ENCODE peak calls at places on chromosomes 3 and 15, in seven cellular contexts. One of them, this sample, is unnamed.

GRCh38 chr15:39704684-39705083 is 78.0 kb downstream of the FSIP1 start:
- DNase-seq in pulmonary artery endothelial cell: no peak
- DNase-seq in progenitor cell of endocrine pancreas: no peak
- DNase-seq in AG09309: peak; percentile 62
- DNase-seq in Right ventricle myocardium superior: no peak
- DNase-seq in effector CD4-positive, alpha-beta T cell: no peak
- DNase-seq in colonic mucosa: no peak
- DNase-seq in this sample: no peak

GRCh38 chr15:78047631-78048409 is 29.7 kb downstream of the TBC1D2B start:
- DNase-seq in pulmonary artery endothelial cell: no peak
- DNase-seq in progenitor cell of endocrine pancreas: no peak
- DNase-seq in effector CD4-positive, alpha-beta T cell: no peak
- DNase-seq in Right ventricle myocardium superior: no peak
- DNase-seq in AG09309: no peak
- DNase-seq in colonic mucosa: no peak
- DNase-seq in this sample: no peak

GRCh38 chr15:60914360-60914759 is 314.7 kb downstream of the RORA start:
- DNase-seq in colonic mucosa: no peak
- DNase-seq in pulmonary artery endothelial cell: no peak
- DNase-seq in Right ventricle myocardium superior: no peak
- DNase-seq in progenitor cell of endocrine pancreas: no peak
- DNase-seq in AG09309: no peak
- DNase-seq in effector CD4-positive, alpha-beta T cell: no peak
- DNase-seq in this sample: no peak

GRCh38 chr3:61966200-61966599 is 404.8 kb downstream of the PTPRG start:
- DNase-seq in Right ventricle myocardium superior: no peak
- DNase-seq in effector CD4-positive, alpha-beta T cell: no peak
- DNase-seq in progenitor cell of endocrine pancreas: no peak
- DNase-seq in pulmonary artery endothelial cell: no peak
- DNase-seq in AG09309: no peak
- DNase-seq in colonic mucosa: no peak
- DNase-seq in this sample: no peak

GRCh38 chr3:53173107-53173506 is 12.1 kb downstream of the PRKCD start:
- DNase-seq in pulmonary artery endothelial cell: no peak
- DNase-seq in colonic mucosa: no peak
- DNase-seq in AG09309: no peak
- DNase-seq in progenitor cell of endocrine pancreas: no peak
- DNase-seq in Right ventricle myocardium superior: no peak
- DNase-seq in effector CD4-positive, alpha-beta T cell: no peak
- DNase-seq in this sample: no peak

GRCh38 chr3:45554001-45554691 is 40.4 kb upstream of the LIMD1 start:
- DNase-seq in colonic mucosa: peak; percentile 46
- DNase-seq in AG09309: no peak
- DNase-seq in Right ventricle myocardium superior: peak; percentile 85
- DNase-seq in progenitor cell of endocrine pancreas: no peak
- DNase-seq in pulmonary artery endothelial cell: peak; percentile 20
- DNase-seq in effector CD4-positive, alpha-beta T cell: no peak
- DNase-seq in this sample: no peak

GRCh38 chr3:32569540-32570425 is 875 bp downstream of the DYNC1LI1 start:
- DNase-seq in effector CD4-positive, alpha-beta T cell: peak; percentile 26
- DNase-seq in colonic mucosa: peak; percentile 75
- DNase-seq in AG09309: no peak
- DNase-seq in pulmonary artery endothelial cell: no peak
- DNase-seq in Right ventricle myocardium superior: peak; percentile 74
- DNase-seq in progenitor cell of endocrine pancreas: peak; percentile 77
- DNase-seq in this sample: no peak

GRCh38 chr15:68354268-68354667 is 76.7 kb downstream of the FEM1B start:
- DNase-seq in colonic mucosa: no peak
- DNase-seq in progenitor cell of endocrine pancreas: no peak
- DNase-seq in Right ventricle myocardium superior: no peak
- DNase-seq in pulmonary artery endothelial cell: no peak
- DNase-seq in effector CD4-positive, alpha-beta T cell: no peak
- DNase-seq in AG09309: no peak
- DNase-seq in this sample: no peak

GRCh38 chr3:50238549-50239026 is 2.6 kb downstream of the GNAI2 start:
- DNase-seq in Right ventricle myocardium superior: peak; percentile 93
- DNase-seq in AG09309: no peak
- DNase-seq in progenitor cell of endocrine pancreas: no peak
- DNase-seq in pulmonary artery endothelial cell: no peak
- DNase-seq in effector CD4-positive, alpha-beta T cell: no peak
- DNase-seq in colonic mucosa: peak; percentile 94
- DNase-seq in this sample: no peak

GRCh38 chr3:139020868-139021234 is at the start of gene PRR23B:
- DNase-seq in AG09309: no peak
- DNase-seq in colonic mucosa: no peak
- DNase-seq in progenitor cell of endocrine pancreas: no peak
- DNase-seq in pulmonary artery endothelial cell: no peak
- DNase-seq in Right ventricle myocardium superior: no peak
- DNase-seq in effector CD4-positive, alpha-beta T cell: no peak
- DNase-seq in this sample: no peak

GRCh38 chr3:123627673-123628670 is 43.1 kb upstream of the HACD2 start:
- DNase-seq in colonic mucosa: no peak
- DNase-seq in effector CD4-positive, alpha-beta T cell: no peak
- DNase-seq in progenitor cell of endocrine pancreas: no peak
- DNase-seq in pulmonary artery endothelial cell: no peak
- DNase-seq in AG09309: no peak
- DNase-seq in Right ventricle myocardium superior: peak; percentile 55
- DNase-seq in this sample: no peak

GRCh38 chr15:61598655-61599054 is 369.6 kb upstream of the RORA start:
- DNase-seq in effector CD4-positive, alpha-beta T cell: no peak
- DNase-seq in colonic mucosa: no peak
- DNase-seq in Right ventricle myocardium superior: no peak
- DNase-seq in AG09309: no peak
- DNase-seq in pulmonary artery endothelial cell: no peak
- DNase-seq in progenitor cell of endocrine pancreas: no peak
- DNase-seq in this sample: no peak

GRCh38 chr3:149026718-149027117 is 35.4 kb downstream of the GYG1 start:
- DNase-seq in Right ventricle myocardium superior: no peak
- DNase-seq in AG09309: no peak
- DNase-seq in pulmonary artery endothelial cell: no peak
- DNase-seq in effector CD4-positive, alpha-beta T cell: no peak
- DNase-seq in colonic mucosa: no peak
- DNase-seq in progenitor cell of endocrine pancreas: no peak
- DNase-seq in this sample: no peak

GRCh38 chr3:72031581-72031980 is 246.6 kb upstream of the PROK2 start:
- DNase-seq in Right ventricle myocardium superior: peak; percentile 46
- DNase-seq in pulmonary artery endothelial cell: no peak
- DNase-seq in colonic mucosa: no peak
- DNase-seq in effector CD4-positive, alpha-beta T cell: no peak
- DNase-seq in AG09309: peak; percentile 61
- DNase-seq in progenitor cell of endocrine pancreas: no peak
- DNase-seq in this sample: no peak

GRCh38 chr3:175193815-175194518 is 334.8 kb downstream of the NAALADL2 start:
- DNase-seq in AG09309: peak; percentile 27
- DNase-seq in colonic mucosa: no peak
- DNase-seq in Right ventricle myocardium superior: no peak
- DNase-seq in progenitor cell of endocrine pancreas: no peak
- DNase-seq in effector CD4-positive, alpha-beta T cell: no peak
- DNase-seq in pulmonary artery endothelial cell: no peak
- DNase-seq in this sample: peak; percentile 14

GRCh38 chr3:62570888-62571287 is 197.5 kb upstream of the FEZF2 start:
- DNase-seq in pulmonary artery endothelial cell: no peak
- DNase-seq in AG09309: no peak
- DNase-seq in progenitor cell of endocrine pancreas: no peak
- DNase-seq in Right ventricle myocardium superior: no peak
- DNase-seq in colonic mucosa: no peak
- DNase-seq in effector CD4-positive, alpha-beta T cell: no peak
- DNase-seq in this sample: no peak

GRCh38 chr3:96900059-96900458 is 85.7 kb downstream of the EPHA6 start:
- DNase-seq in Right ventricle myocardium superior: no peak
- DNase-seq in AG09309: no peak
- DNase-seq in effector CD4-positive, alpha-beta T cell: no peak
- DNase-seq in pulmonary artery endothelial cell: no peak
- DNase-seq in progenitor cell of endocrine pancreas: no peak
- DNase-seq in colonic mucosa: no peak
- DNase-seq in this sample: no peak

GRCh38 chr15:100818927-100819326 is 60.7 kb upstream of the ALDH1A3 start:
- DNase-seq in AG09309: peak; percentile 50
- DNase-seq in progenitor cell of endocrine pancreas: no peak
- DNase-seq in colonic mucosa: no peak
- DNase-seq in effector CD4-positive, alpha-beta T cell: no peak
- DNase-seq in Right ventricle myocardium superior: no peak
- DNase-seq in pulmonary artery endothelial cell: no peak
- DNase-seq in this sample: no peak

GRCh38 chr15:96300808-96301207 is 29.7 kb upstream of the NR2F2 start:
- DNase-seq in colonic mucosa: no peak
- DNase-seq in progenitor cell of endocrine pancreas: no peak
- DNase-seq in Right ventricle myocardium superior: no peak
- DNase-seq in AG09309: no peak
- DNase-seq in pulmonary artery endothelial cell: no peak
- DNase-seq in effector CD4-positive, alpha-beta T cell: no peak
- DNase-seq in this sample: no peak

GRCh38 chr3:27681249-27681748 is 40.8 kb downstream of the EOMES start:
- DNase-seq in colonic mucosa: no peak
- DNase-seq in Right ventricle myocardium superior: no peak
- DNase-seq in AG09309: peak; percentile 82
- DNase-seq in effector CD4-positive, alpha-beta T cell: peak; percentile 24
- DNase-seq in pulmonary artery endothelial cell: peak; percentile 40
- DNase-seq in progenitor cell of endocrine pancreas: no peak
- DNase-seq in this sample: peak; percentile 41

GRCh38 chr3:127172670-127173515 is 20.0 kb upstream of the PRR23E start:
- DNase-seq in progenitor cell of endocrine pancreas: no peak
- DNase-seq in pulmonary artery endothelial cell: no peak
- DNase-seq in colonic mucosa: no peak
- DNase-seq in Right ventricle myocardium superior: no peak
- DNase-seq in effector CD4-positive, alpha-beta T cell: no peak
- DNase-seq in AG09309: no peak
- DNase-seq in this sample: peak; percentile 63

GRCh38 chr15:47822066-47822465 is 104.8 kb downstream of the SEMA6D start:
- DNase-seq in progenitor cell of endocrine pancreas: no peak
- DNase-seq in colonic mucosa: no peak
- DNase-seq in AG09309: no peak
- DNase-seq in pulmonary artery endothelial cell: no peak
- DNase-seq in Right ventricle myocardium superior: no peak
- DNase-seq in effector CD4-positive, alpha-beta T cell: no peak
- DNase-seq in this sample: peak; percentile 16

GRCh38 chr3:117997201-117998049 is 1037.2 kb downstream of the IGSF11 start:
- DNase-seq in Right ventricle myocardium superior: peak; percentile 85
- DNase-seq in effector CD4-positive, alpha-beta T cell: peak; percentile 2
- DNase-seq in progenitor cell of endocrine pancreas: peak; percentile 69
- DNase-seq in colonic mucosa: peak; percentile 68
- DNase-seq in AG09309: peak; percentile 23
- DNase-seq in pulmonary artery endothelial cell: peak; percentile 54
- DNase-seq in this sample: peak; percentile 29

GRCh38 chr15:57334257-57334656 is 42.0 kb upstream of the CGNL1 start:
- DNase-seq in pulmonary artery endothelial cell: peak; percentile 37
- DNase-seq in Right ventricle myocardium superior: no peak
- DNase-seq in colonic mucosa: no peak
- DNase-seq in AG09309: no peak
- DNase-seq in effector CD4-positive, alpha-beta T cell: no peak
- DNase-seq in progenitor cell of endocrine pancreas: no peak
- DNase-seq in this sample: no peak

GRCh38 chr3:140822381-140823047 is 119.1 kb upstream of the SLC25A36 start:
- DNase-seq in pulmonary artery endothelial cell: no peak
- DNase-seq in AG09309: no peak
- DNase-seq in effector CD4-positive, alpha-beta T cell: no peak
- DNase-seq in Right ventricle myocardium superior: no peak
- DNase-seq in progenitor cell of endocrine pancreas: no peak
- DNase-seq in colonic mucosa: no peak
- DNase-seq in this sample: no peak

GRCh38 chr3:49882182-49882581 is 12.5 kb upstream of the CAMKV start:
- DNase-seq in colonic mucosa: no peak
- DNase-seq in effector CD4-positive, alpha-beta T cell: no peak
- DNase-seq in progenitor cell of endocrine pancreas: no peak
- DNase-seq in pulmonary artery endothelial cell: no peak
- DNase-seq in Right ventricle myocardium superior: peak; percentile 53
- DNase-seq in AG09309: no peak
- DNase-seq in this sample: no peak

GRCh38 chr3:171028025-171028778 is 1.7 kb upstream of the SLC2A2 start:
- DNase-seq in effector CD4-positive, alpha-beta T cell: no peak
- DNase-seq in pulmonary artery endothelial cell: no peak
- DNase-seq in Right ventricle myocardium superior: peak; percentile 71
- DNase-seq in progenitor cell of endocrine pancreas: no peak
- DNase-seq in AG09309: peak; percentile 65
- DNase-seq in colonic mucosa: peak; percentile 31
- DNase-seq in this sample: peak; percentile 59

GRCh38 chr3:57331078-57331477 is 38.6 kb upstream of the ASB14 start:
- DNase-seq in colonic mucosa: no peak
- DNase-seq in progenitor cell of endocrine pancreas: no peak
- DNase-seq in effector CD4-positive, alpha-beta T cell: no peak
- DNase-seq in pulmonary artery endothelial cell: no peak
- DNase-seq in AG09309: no peak
- DNase-seq in Right ventricle myocardium superior: no peak
- DNase-seq in this sample: no peak

GRCh38 chr15:67063689-67064606 is 1.5 kb upstream of the SMAD3 start:
- DNase-seq in progenitor cell of endocrine pancreas: peak; percentile 20
- DNase-seq in AG09309: no peak
- DNase-seq in colonic mucosa: peak; percentile 76
- DNase-seq in Right ventricle myocardium superior: no peak
- DNase-seq in effector CD4-positive, alpha-beta T cell: no peak
- DNase-seq in pulmonary artery endothelial cell: no peak
- DNase-seq in this sample: no peak

GRCh38 chr15:85905626-85906025 is 110.9 kb upstream of the KLHL25 start:
- DNase-seq in progenitor cell of endocrine pancreas: no peak
- DNase-seq in effector CD4-positive, alpha-beta T cell: no peak
- DNase-seq in Right ventricle myocardium superior: no peak
- DNase-seq in AG09309: no peak
- DNase-seq in colonic mucosa: no peak
- DNase-seq in pulmonary artery endothelial cell: no peak
- DNase-seq in this sample: no peak

GRCh38 chr15:94400521-94401290 is 169.3 kb downstream of the MCTP2 start:
- DNase-seq in colonic mucosa: no peak
- DNase-seq in pulmonary artery endothelial cell: no peak
- DNase-seq in effector CD4-positive, alpha-beta T cell: no peak
- DNase-seq in progenitor cell of endocrine pancreas: no peak
- DNase-seq in AG09309: no peak
- DNase-seq in Right ventricle myocardium superior: no peak
- DNase-seq in this sample: no peak

GRCh38 chr3:127464642-127465041 is 125.9 kb downstream of the TPRA1 start:
- DNase-seq in colonic mucosa: peak; percentile 64
- DNase-seq in progenitor cell of endocrine pancreas: no peak
- DNase-seq in AG09309: no peak
- DNase-seq in pulmonary artery endothelial cell: no peak
- DNase-seq in effector CD4-positive, alpha-beta T cell: no peak
- DNase-seq in Right ventricle myocardium superior: no peak
- DNase-seq in this sample: no peak

GRCh38 chr3:126620743-126621142 is 34.2 kb downstream of the TXNRD3 start:
- DNase-seq in Right ventricle myocardium superior: no peak
- DNase-seq in pulmonary artery endothelial cell: no peak
- DNase-seq in effector CD4-positive, alpha-beta T cell: no peak
- DNase-seq in progenitor cell of endocrine pancreas: no peak
- DNase-seq in colonic mucosa: no peak
- DNase-seq in AG09309: no peak
- DNase-seq in this sample: no peak

GRCh38 chr15:84598993-84599392 is 1.8 kb upstream of the ZSCAN2 start:
- DNase-seq in effector CD4-positive, alpha-beta T cell: no peak
- DNase-seq in AG09309: no peak
- DNase-seq in progenitor cell of endocrine pancreas: no peak
- DNase-seq in pulmonary artery endothelial cell: no peak
- DNase-seq in colonic mucosa: no peak
- DNase-seq in Right ventricle myocardium superior: no peak
- DNase-seq in this sample: no peak

GRCh38 chr3:17741621-17742091 is 775 bp downstream of the TBC1D5 start:
- DNase-seq in effector CD4-positive, alpha-beta T cell: no peak
- DNase-seq in colonic mucosa: no peak
- DNase-seq in AG09309: no peak
- DNase-seq in Right ventricle myocardium superior: no peak
- DNase-seq in progenitor cell of endocrine pancreas: no peak
- DNase-seq in pulmonary artery endothelial cell: no peak
- DNase-seq in this sample: no peak

GRCh38 chr3:57729339-57730039 is 26.6 kb upstream of the SLMAP start:
- DNase-seq in effector CD4-positive, alpha-beta T cell: no peak
- DNase-seq in pulmonary artery endothelial cell: no peak
- DNase-seq in progenitor cell of endocrine pancreas: no peak
- DNase-seq in Right ventricle myocardium superior: no peak
- DNase-seq in colonic mucosa: no peak
- DNase-seq in AG09309: peak; percentile 20
- DNase-seq in this sample: no peak

GRCh38 chr3:119700269-119700919 is 2.4 kb upstream of the CFAP91 start:
- DNase-seq in progenitor cell of endocrine pancreas: no peak
- DNase-seq in AG09309: no peak
- DNase-seq in colonic mucosa: peak; percentile 38
- DNase-seq in pulmonary artery endothelial cell: peak; percentile 24
- DNase-seq in Right ventricle myocardium superior: no peak
- DNase-seq in effector CD4-positive, alpha-beta T cell: peak; percentile 5
- DNase-seq in this sample: peak; percentile 34

GRCh38 chr3:4656059-4656458 is 162.9 kb downstream of the ITPR1 start:
- DNase-seq in pulmonary artery endothelial cell: peak; percentile 60
- DNase-seq in progenitor cell of endocrine pancreas: peak; percentile 58
- DNase-seq in Right ventricle myocardium superior: peak; percentile 68
- DNase-seq in colonic mucosa: peak; percentile 43
- DNase-seq in effector CD4-positive, alpha-beta T cell: no peak
- DNase-seq in AG09309: peak; percentile 46
- DNase-seq in this sample: peak; percentile 38